ENCODE peak calls at places on chromosomes 12 and 14, in seven cellular contexts. I, R, M, A, K, Q and U are unnamed samples.

GRCh38 chr14:58315606-58316005 is 17.3 kb downstream of the ARID4A start:
- DNase-seq in I (no peak), R (no peak), M (no peak), A (no peak), K (no peak), Q (peak; percentile 17), U (no peak)

GRCh38 chr12:60172696-60173095 is 576.9 kb downstream of the SLC16A7 start:
- DNase-seq in I (no peak), R (peak; percentile 11), M (no peak), A (no peak), K (no peak), Q (no peak), U (no peak)

GRCh38 chr12:20547788-20548575 is 147.2 kb upstream of the SLCO1C1 start:
- DNase-seq in I (no peak), R (no peak), M (no peak), A (no peak), K (no peak), Q (peak; percentile 6), U (no peak)

GRCh38 chr12:109730306-109731145 is 16.9 kb downstream of the FAM222A start:
- DNase-seq in I (no peak), R (no peak), M (peak; percentile 10), A (peak; percentile 24), K (no peak), Q (no peak), U (no peak)

GRCh38 chr12:66548338-66549049 is 130.4 kb downstream of the GRIP1 start:
- DNase-seq in I (no peak), R (no peak), M (no peak), A (no peak), K (no peak), Q (no peak), U (no peak)

GRCh38 chr12:43126652-43127051 is 425.4 kb downstream of the ADAMTS20 start:
- DNase-seq in I (no peak), R (no peak), M (no peak), A (no peak), K (no peak), Q (no peak), U (no peak)

GRCh38 chr12:9961901-9962300 is 9.3 kb upstream of the CLEC12A start:
- DNase-seq in I (no peak), R (no peak), M (no peak), A (no peak), K (no peak), Q (no peak), U (no peak)

GRCh38 chr12:76611533-76611932 is 52.0 kb upstream of the OSBPL8 start:
- DNase-seq in I (no peak), R (no peak), M (no peak), A (no peak), K (peak; percentile 93), Q (peak; percentile 87), U (peak; percentile 89)

GRCh38 chr12:62720661-62721330 is 214.2 kb downstream of the PPM1H start:
- DNase-seq in I (no peak), R (no peak), M (no peak), A (no peak), K (peak; percentile 83), Q (peak; percentile 92), U (no peak)

GRCh38 chr12:116853507-116853906 is 27.7 kb downstream of the HRK start:
- DNase-seq in I (no peak), R (no peak), M (no peak), A (no peak), K (no peak), Q (no peak), U (no peak)

GRCh38 chr14:100410056-100410565 is 87.0 kb downstream of the SLC25A47 start:
- DNase-seq in I (no peak), R (no peak), M (no peak), A (no peak), K (no peak), Q (no peak), U (no peak)

GRCh38 chr14:44505588-44505987 is 1.5 kb downstream of the FSCB start:
- DNase-seq in I (no peak), R (no peak), M (no peak), A (no peak), K (no peak), Q (no peak), U (no peak)

GRCh38 chr12:54526800-54527630 is 22.4 kb upstream of the PDE1B start:
- DNase-seq in I (no peak), R (no peak), M (no peak), A (no peak), K (no peak), Q (peak; percentile 14), U (no peak)

GRCh38 chr12:53065975-53066593 is 13.1 kb downstream of the SPRYD3 start:
- DNase-seq in I (no peak), R (peak; percentile 81), M (peak; percentile 74), A (peak; percentile 93), K (peak; percentile 77), Q (peak; percentile 82), U (no peak)

GRCh38 chr12:57592551-57593165 is 1.7 kb downstream of the PIP4K2C start:
- DNase-seq in I (no peak), R (no peak), M (no peak), A (no peak), K (no peak), Q (peak; percentile 14), U (no peak)
- H3K4me3 ChIP-seq in I (no peak overlapping the region), R (no peak overlapping the region), M (no peak overlapping the region), A (no peak overlapping the region), K (no peak overlapping the region), Q (no peak overlapping the region), U (no peak overlapping the region)

GRCh38 chr14:61253064-61253753 is 27.9 kb downstream of the TMEM30B start:
- DNase-seq in I (no peak), R (no peak), M (no peak), A (no peak), K (no peak), Q (no peak), U (no peak)

GRCh38 chr14:61255968-61256367 is 25.2 kb downstream of the TMEM30B start:
- DNase-seq in I (no peak), R (no peak), M (no peak), A (no peak), K (no peak), Q (no peak), U (no peak)

GRCh38 chr14:61250063-61250462 is 31.1 kb downstream of the TMEM30B start:
- DNase-seq in I (no peak), R (no peak), M (no peak), A (no peak), K (no peak), Q (no peak), U (no peak)

GRCh38 chr14:61254803-61255526 is 26.2 kb downstream of the TMEM30B start:
- DNase-seq in I (no peak), R (no peak), M (no peak), A (no peak), K (no peak), Q (no peak), U (no peak)

DNA sequence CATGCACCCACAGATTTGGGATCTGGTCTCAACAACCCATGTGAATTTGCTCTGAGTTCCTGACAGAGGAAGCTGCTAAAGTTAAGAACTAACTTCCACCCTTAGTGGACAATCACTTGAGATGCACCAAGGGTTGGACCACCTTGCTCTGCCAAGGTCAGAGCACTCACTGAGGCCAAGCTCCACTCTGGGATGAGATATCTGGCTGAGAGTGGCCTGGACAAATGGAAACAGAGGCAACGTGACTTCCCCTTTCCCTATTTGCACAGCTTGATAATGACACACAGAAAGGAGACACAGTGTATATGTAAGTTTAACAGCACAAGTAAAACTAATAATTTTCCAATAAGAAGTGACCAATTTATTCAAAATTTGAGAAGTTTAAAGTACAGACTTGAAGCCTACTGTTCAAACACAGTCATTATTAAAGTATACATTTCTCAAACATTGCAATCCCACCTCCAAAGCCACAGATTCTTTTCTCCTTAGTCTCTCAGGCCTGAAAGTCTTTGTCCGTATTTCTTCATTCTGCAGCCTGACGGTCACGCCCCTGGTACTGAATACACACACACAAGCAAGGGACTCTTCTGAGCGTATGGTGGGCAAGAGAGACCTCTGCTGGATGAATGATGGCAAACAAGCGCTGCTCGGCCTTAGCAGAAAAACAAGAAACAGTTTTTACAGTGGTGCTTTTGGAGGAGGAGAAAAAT is 28.6 kb downstream of the TMEM30B start:
- DNase-seq in I (peak; percentile 11), R (peak; percentile 52), M (peak; percentile 71), A (no peak), K (peak; percentile 96), Q (peak; percentile 98), U (peak; percentile 94)
- TF ChIP-seq CTCF in I (peak; percentile 78), R (peak; percentile 69), M (peak; percentile 77), A (peak; percentile 69), K (peak; percentile 87), Q (peak; percentile 99), U (peak; percentile 89)

GRCh38 chr12:2460051-2460450 is 334.7 kb upstream of the FKBP4 start:
- DNase-seq in I (no peak), R (no peak), M (no peak), A (no peak), K (no peak), Q (no peak), U (no peak)

GRCh38 chr12:2458113-2458414 is 336.7 kb upstream of the FKBP4 start:
- DNase-seq in I (no peak), R (no peak), M (no peak), A (no peak), K (no peak), Q (no peak), U (no peak)

GRCh38 chr12:2461645-2462044 is 333.1 kb upstream of the FKBP4 start:
- DNase-seq in I (no peak), R (no peak), M (no peak), A (no peak), K (no peak), Q (no peak), U (no peak)

GRCh38 chr12:2462087-2462486 is 332.7 kb upstream of the FKBP4 start:
- DNase-seq in I (no peak), R (no peak), M (no peak), A (no peak), K (no peak), Q (no peak), U (no peak)

GRCh38 chr12:2461046-2461445 is 333.7 kb upstream of the FKBP4 start:
- DNase-seq in I (no peak), R (no peak), M (no peak), A (no peak), K (no peak), Q (no peak), U (no peak)
- H3K4me3 ChIP-seq in I (no peak overlapping the region), R (no peak overlapping the region), M (no peak overlapping the region), A (no peak overlapping the region), K (no peak overlapping the region), Q (no peak overlapping the region), U (no peak overlapping the region)

GRCh38 chr12:3489057-3489456 is 1.9 kb upstream of the PRMT8 start:
- DNase-seq in I (no peak), R (no peak), M (no peak), A (no peak), K (peak; percentile 57), Q (peak; percentile 9), U (peak; percentile 11)

GRCh38 chr12:3487027-3487426 is 4.0 kb upstream of the PRMT8 start:
- DNase-seq in I (no peak), R (no peak), M (no peak), A (no peak), K (no peak), Q (no peak), U (no peak)

GRCh38 chr12:3480744-3481143 is 10.3 kb upstream of the PRMT8 start:
- DNase-seq in I (no peak), R (no peak), M (no peak), A (no peak), K (no peak), Q (no peak), U (no peak)

DNA sequence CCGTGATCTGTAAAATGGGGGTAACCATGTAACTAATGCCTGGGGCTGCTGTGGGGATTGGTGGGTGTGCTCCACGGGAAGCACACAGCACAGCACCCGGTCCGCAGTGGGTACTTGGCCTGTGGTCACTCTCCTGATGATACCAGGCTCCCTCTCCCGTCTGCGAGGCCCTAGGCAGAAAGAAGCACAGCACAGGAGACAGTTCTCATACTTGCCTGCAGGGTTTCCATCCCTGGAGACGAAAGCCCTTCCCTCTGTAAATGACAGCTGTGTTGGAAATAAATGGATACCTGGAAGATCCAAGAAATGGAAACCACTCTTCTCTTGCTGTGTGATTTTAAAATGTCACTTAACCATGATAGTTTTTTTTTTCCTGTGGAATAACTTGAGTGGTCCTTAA is 7.9 kb upstream of the PRMT8 start:
- DNase-seq in I (no peak), R (no peak), M (no peak), A (no peak), K (no peak), Q (no peak), U (no peak)
- TF ChIP-seq CTCF in I (no peak), R (no peak), M (no peak), A (no peak), K (no peak), Q (no peak), U (peak; percentile 3)